ENCODE peak calls at places on chromosomes 11 and 22, in four cellular contexts. L, R, D and C are unnamed samples.

GRCh38 chr11:115408036-115408911 is 95.9 kb downstream of the CADM1 start:
- DNase-seq in L (no peak), R (no peak), D (no peak), C (no peak)

GRCh38 chr11:124978316-124978715 is 24.3 kb downstream of the CCDC15 start:
- DNase-seq in L (no peak), R (no peak), D (no peak), C (no peak)

GRCh38 chr11:123063396-123064267 is 1.7 kb upstream of the HSPA8 start:
- DNase-seq in L (no peak), R (peak), D (no peak), C (no peak)

GRCh38 chr11:68792400-68792955 is 41.2 kb upstream of the TESMIN start:
- DNase-seq in L (no peak), R (no peak), D (no peak), C (no peak)

GRCh38 chr22:50236731-50237409 is 8.0 kb downstream of the TUBGCP6 start:
- DNase-seq in L (no peak), R (no peak), D (no peak), C (no peak)

GRCh38 chr11:130644187-130644586 is 195.7 kb downstream of the ADAMTS15 start:
- DNase-seq in L (no peak), R (no peak), D (no peak), C (no peak)

GRCh38 chr11:15327786-15328231 is 213.1 kb downstream of the INSC start:
- DNase-seq in L (peak), R (peak), D (no peak), C (peak)

GRCh38 chr22:30249049-30250038 is 2.8 kb upstream of the LIF start:
- DNase-seq in L (peak), R (no peak), D (no peak), C (no peak)

GRCh38 chr22:41868556-41868955 is 35.7 kb downstream of the SREBF2 start:
- DNase-seq in L (no peak), R (no peak), D (no peak), C (no peak)

GRCh38 chr11:85694385-85694980 is 8.5 kb upstream of the CCDC89 start:
- DNase-seq in L (no peak), R (peak), D (no peak), C (no peak)

GRCh38 chr22:48222742-48223487 is 1460.5 kb downstream of the TBC1D22A start:
- DNase-seq in L (no peak), R (no peak), D (no peak), C (no peak)

GRCh38 chr22:20176421-20177060 is 25.7 kb upstream of the CCDC188 start:
- DNase-seq in L (no peak), R (no peak), D (no peak), C (no peak)

GRCh38 chr11:125679397-125679796 is 1.2 kb downstream of the ACRV1 start:
- DNase-seq in L (peak), R (no peak), D (no peak), C (no peak)

GRCh38 chr11:128156486-128156885 is 430.9 kb downstream of the ETS1 start:
- DNase-seq in L (no peak), R (no peak), D (no peak), C (no peak)

GRCh38 chr11:91199866-91200265 is 977.0 kb upstream of the CHORDC1 start:
- DNase-seq in L (no peak), R (no peak), D (no peak), C (no peak)

GRCh38 chr22:37626144-37626543 is 13.3 kb upstream of the SH3BP1 start:
- DNase-seq in L (no peak), R (no peak), D (no peak), C (no peak)

GRCh38 chr11:69152748-69153446 is 2.8 kb upstream of the SMIM38 start:
- DNase-seq in L (no peak), R (no peak), D (no peak), C (no peak)

GRCh38 chr11:17021550-17021949 is 7.3 kb upstream of the PLEKHA7 start:
- DNase-seq in L (no peak), R (no peak), D (no peak), C (no peak)

GRCh38 chr22:36003972-36004674 is 24.5 kb downstream of the RBFOX2 start:
- DNase-seq in L (no peak), R (no peak), D (no peak), C (no peak)

GRCh38 chr11:74330065-74330858 is 18.8 kb upstream of the P4HA3 start:
- DNase-seq in L (no peak), R (no peak), D (no peak), C (no peak)

GRCh38 chr22:37240240-37240940 is 3.7 kb downstream of the RAC2 start:
- DNase-seq in L (no peak), R (no peak), D (no peak), C (no peak)

GRCh38 chr22:41943661-41944209 is 3.2 kb downstream of the CENPM start:
- DNase-seq in L (no peak), R (no peak), D (no peak), C (no peak)

GRCh38 chr11:57800444-57801184 is 39.0 kb downstream of the CTNND1 start:
- DNase-seq in L (peak), R (peak), D (peak), C (peak)

GRCh38 chr22:38271927-38272372 is 860 bp downstream of the TMEM184B start:
- DNase-seq in L (no peak), R (no peak), D (no peak), C (no peak)

GRCh38 chr11:121445071-121445768 is 6.9 kb upstream of the SORL1 start:
- DNase-seq in L (no peak), R (no peak), D (no peak), C (no peak)

GRCh38 chr11:125351045-125351867 is 144.8 kb downstream of the FEZ1 start:
- DNase-seq in L (peak), R (no peak), D (no peak), C (no peak)

GRCh38 chr22:19661156-19661555 is 53.1 kb upstream of the SEPTIN5 start:
- DNase-seq in L (peak), R (no peak), D (no peak), C (no peak)

GRCh38 chr22:24442352-24442744 is 14.9 kb downstream of the ADORA2A start:
- DNase-seq in L (no peak), R (no peak), D (no peak), C (no peak)

GRCh38 chr22:24428751-24429410 is 1.5 kb downstream of the ADORA2A start:
- DNase-seq in L (no peak), R (no peak), D (no peak), C (no peak)

GRCh38 chr11:121763526-121763925 is 310.8 kb upstream of the SORL1-AS1 start:
- DNase-seq in L (no peak), R (no peak), D (peak), C (peak)

GRCh38 chr22:17845790-17846189 is 71.5 kb upstream of the BID start:
- DNase-seq in L (no peak), R (no peak), D (no peak), C (no peak)

GRCh38 chr11:125085301-125086081 is 22.4 kb downstream of the SLC37A2 start:
- DNase-seq in L (no peak), R (no peak), D (no peak), C (no peak)

GRCh38 chr11:131653244-131653643 is 282.8 kb downstream of the NTM start:
- DNase-seq in L (no peak), R (no peak), D (no peak), C (no peak)

GRCh38 chr11:131654849-131655248 is 284.4 kb downstream of the NTM start:
- DNase-seq in L (no peak), R (no peak), D (no peak), C (no peak)

GRCh38 chr11:131649861-131650260 is 279.4 kb downstream of the NTM start:
- DNase-seq in L (no peak), R (no peak), D (no peak), C (no peak)

GRCh38 chr11:131656179-131656838 is 285.9 kb downstream of the NTM start:
- DNase-seq in L (no peak), R (no peak), D (no peak), C (no peak)

GRCh38 chr11:131652231-131652630 is 281.8 kb downstream of the NTM start:
- DNase-seq in L (no peak), R (no peak), D (no peak), C (no peak)
- TF ChIP-seq SPI1 in L (no peak), R (no peak), D (no peak), C (no peak)

DNA sequence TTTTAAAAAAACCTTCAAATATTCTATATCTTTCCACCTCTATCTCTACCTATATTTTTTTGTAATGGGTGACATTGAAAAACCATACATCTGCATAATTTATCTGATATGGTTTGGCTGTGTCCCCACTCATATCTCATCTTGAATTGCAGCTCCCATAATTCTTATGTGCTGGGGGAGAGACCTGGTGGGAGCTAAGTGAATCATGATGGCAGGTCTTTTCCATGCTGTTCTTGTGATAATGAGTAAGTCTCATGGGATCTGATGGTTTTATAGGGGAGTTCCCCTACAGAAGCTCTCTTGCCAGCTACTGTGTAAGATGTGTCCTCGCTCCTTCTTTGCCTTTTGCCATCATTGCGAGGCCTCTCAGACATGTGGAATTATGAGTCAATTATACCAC is 551.0 kb upstream of the ANO5 start:
- DNase-seq in L (no peak), R (no peak), D (no peak), C (no peak)
- TF ChIP-seq SPI1 in L (no peak), R (no peak), D (no peak), C (no peak)

GRCh38 chr11:77409046-77409445 is 64.8 kb downstream of the PAK1 start:
- DNase-seq in L (no peak), R (no peak), D (no peak), C (no peak)

GRCh38 chr11:77411238-77411637 is 62.7 kb downstream of the PAK1 start:
- DNase-seq in L (no peak), R (peak), D (no peak), C (no peak)

GRCh38 chr11:77406396-77406795 is 67.5 kb downstream of the PAK1 start:
- DNase-seq in L (no peak), R (no peak), D (no peak), C (no peak)

GRCh38 chr11:77410076-77410827 is 63.6 kb downstream of the PAK1 start:
- DNase-seq in L (no peak), R (peak), D (no peak), C (no peak)

DNA sequence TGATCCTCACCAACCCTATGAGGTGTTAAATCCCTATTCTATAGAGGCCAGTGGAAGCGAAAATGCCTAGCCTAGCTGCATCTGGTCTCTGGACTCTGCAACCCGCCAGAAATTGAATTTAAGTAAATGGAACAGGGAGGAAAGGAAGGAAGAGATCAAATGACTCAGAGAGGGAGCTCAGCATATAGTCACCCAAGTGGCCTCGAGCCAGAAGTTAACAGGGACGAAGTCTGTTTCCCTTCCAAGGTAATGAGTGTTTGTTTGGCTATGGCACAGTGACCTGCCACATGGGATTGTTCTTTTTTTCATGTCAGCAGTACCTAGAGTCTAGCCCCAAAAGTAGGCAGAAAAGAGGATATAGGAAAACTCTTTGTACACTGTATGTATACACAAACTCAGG is 66.3 kb downstream of the PAK1 start:
- DNase-seq in L (no peak), R (no peak), D (no peak), C (no peak)
- TF ChIP-seq SPI1 in L (no peak), R (no peak), D (no peak), C (no peak)

GRCh38 chr22:45064313-45065268 is 54.8 kb upstream of the PHF21B start:
- DNase-seq in L (no peak), R (no peak), D (peak), C (peak)
- TF ChIP-seq SPI1 in L (no peak), R (no peak), D (no peak), C (no peak)

DNA sequence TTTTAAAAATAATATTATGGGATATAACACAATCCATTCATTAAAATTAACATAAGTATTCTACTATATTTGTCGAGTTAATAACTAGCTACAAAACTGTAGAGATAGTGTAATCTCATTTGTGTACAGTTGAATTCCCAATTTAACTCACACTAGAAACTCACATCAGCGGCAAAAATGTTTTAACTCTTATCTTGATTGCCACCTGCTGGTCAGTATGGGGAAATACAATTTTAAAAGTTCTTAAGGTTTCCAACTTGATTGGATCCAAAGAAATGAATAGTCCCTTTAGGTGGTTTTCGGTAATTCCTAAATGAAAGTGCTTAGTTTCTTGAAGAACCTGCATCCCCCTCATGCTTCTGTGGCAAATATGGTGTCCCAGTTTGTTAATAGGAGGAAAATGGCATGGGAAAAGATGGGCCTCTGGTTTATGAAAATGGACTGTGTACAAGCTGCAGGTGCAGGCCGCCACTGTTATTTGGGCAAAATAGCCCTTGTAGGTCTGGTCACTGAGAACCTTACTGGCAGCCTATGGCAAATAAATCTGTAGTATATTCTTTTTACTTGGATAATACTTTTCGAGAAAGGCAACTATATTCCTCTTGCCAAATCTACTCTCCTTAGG is 33.7 kb upstream of the SLC17A6 start:
- DNase-seq in L (peak), R (no peak), D (no peak), C (no peak)
- TF ChIP-seq SPI1 in L (no peak), R (no peak), D (no peak), C (no peak)

DNA sequence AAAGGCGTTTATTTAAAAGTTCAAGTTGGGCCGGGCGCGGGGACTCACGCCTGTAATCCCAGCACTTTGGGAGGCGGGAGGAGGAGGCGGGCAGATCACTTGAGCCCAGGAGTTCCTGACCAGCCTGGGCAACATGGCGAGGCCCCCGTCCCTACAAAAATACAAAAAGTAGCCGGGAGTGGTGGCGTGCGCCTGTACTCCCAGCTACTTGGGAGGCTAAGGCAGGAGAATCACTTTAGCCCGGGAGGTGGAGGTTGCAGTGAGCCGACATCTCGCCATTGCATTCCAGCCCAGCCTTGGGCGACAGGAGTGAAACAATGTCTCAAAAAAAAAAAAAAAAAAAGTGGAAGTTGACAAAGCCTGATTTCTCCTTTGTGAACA is 757 bp downstream of the PTPMT1 start:
- DNase-seq in L (no peak), R (peak), D (no peak), C (no peak)
- TF ChIP-seq SPI1 in L (no peak), R (no peak), D (no peak), C (no peak)

DNA sequence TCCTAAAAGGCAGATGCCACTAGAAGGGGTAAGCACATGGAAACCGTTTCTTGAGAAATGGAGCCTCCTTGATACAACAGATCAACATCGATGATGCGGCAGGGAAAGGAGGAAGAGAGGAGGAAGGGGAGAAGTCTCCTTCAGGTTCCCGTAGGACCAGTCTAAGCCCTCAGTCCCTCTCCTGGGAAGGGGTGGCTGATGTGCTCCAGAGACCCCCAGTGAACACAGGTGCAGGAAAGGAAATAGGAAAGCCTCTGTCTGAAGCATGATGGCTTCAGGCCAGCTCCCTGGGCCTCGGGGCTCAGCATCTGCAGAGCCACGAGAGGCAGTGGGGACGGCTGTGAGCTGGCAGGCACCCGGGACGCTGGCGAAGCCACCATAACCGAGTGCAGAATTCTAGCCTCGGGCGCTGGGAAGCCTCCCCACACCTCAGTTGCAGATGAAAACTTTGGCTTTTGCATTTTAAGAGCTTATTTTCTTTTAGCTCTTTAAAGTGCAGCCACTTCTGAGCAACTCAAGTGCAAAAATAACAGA is 1.8 kb downstream of the SPATA19 start:
- DNase-seq in L (no peak), R (no peak), D (no peak), C (no peak)
- TF ChIP-seq SPI1 in L (no peak), R (no peak), D (no peak), C (no peak)

GRCh38 chr11:36352919-36353318 is 56.8 kb downstream of the PRR5L start:
- DNase-seq in L (no peak), R (no peak), D (no peak), C (no peak)

GRCh38 chr11:36349345-36350136 is 53.5 kb downstream of the PRR5L start:
- DNase-seq in L (no peak), R (no peak), D (no peak), C (no peak)

GRCh38 chr11:36346562-36347383 is 50.7 kb downstream of the PRR5L start:
- DNase-seq in L (no peak), R (no peak), D (no peak), C (no peak)

GRCh38 chr11:36347384-36347906 is 51.4 kb downstream of the PRR5L start:
- DNase-seq in L (no peak), R (no peak), D (no peak), C (no peak)

DNA sequence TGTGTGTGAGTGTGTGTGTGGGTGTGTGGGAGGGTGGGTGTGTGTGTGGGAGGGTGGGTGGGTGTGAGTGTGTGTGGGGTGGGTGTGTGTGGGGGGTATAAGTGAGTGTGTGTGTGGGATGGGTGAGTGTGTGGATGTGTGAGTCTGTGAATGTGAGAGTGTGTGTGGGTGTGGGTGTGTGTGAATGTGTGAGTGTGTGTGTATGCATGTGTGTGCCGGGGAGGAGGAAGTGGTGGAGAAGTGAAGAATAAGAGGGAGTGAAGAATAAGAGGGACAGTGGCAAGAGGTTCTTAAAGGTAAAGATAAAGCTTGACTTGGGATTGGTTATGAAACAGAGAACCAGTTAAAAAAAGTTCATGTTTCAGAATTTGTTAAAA is 54.0 kb downstream of the PRR5L start:
- DNase-seq in L (no peak), R (no peak), D (no peak), C (no peak)
- TF ChIP-seq SPI1 in L (no peak), R (peak), D (no peak), C (no peak)